ENCODE peak calls at places on chromosomes 3 and 15, in nine cellular contexts. J, A, V, S, F, N, W, I and K are unnamed samples.

GRCh38 chr3:19970289-19970688 is 23.4 kb downstream of the RAB5A start:
- DNase-seq in N (no peak), S (no peak), A (no peak), W (no peak), J (no peak), I (no peak), V (no peak), F (no peak), K (no peak)

GRCh38 chr15:47422901-47423300 is 294.4 kb upstream of the SEMA6D start:
- DNase-seq in A (no peak), N (no peak), W (no peak), I (no peak), V (no peak), S (no peak), F (no peak), J (no peak), K (no peak)

GRCh38 chr3:161395115-161395514 is 23.8 kb upstream of the SPTSSB start:
- DNase-seq in S (no peak), F (no peak), N (no peak), I (no peak), J (peak), A (no peak), V (no peak), W (no peak), K (no peak)

GRCh38 chr3:64924961-64925360 is 237.2 kb upstream of the ADAMTS9 start:
- DNase-seq in S (no peak), I (no peak), F (no peak), V (no peak), N (no peak), J (no peak), A (no peak), W (no peak), K (no peak)

GRCh38 chr3:86988235-86988634 is 2.7 kb downstream of the VGLL3 start:
- DNase-seq in I (no peak), S (no peak), W (no peak), F (no peak), J (no peak), N (no peak), V (no peak), A (no peak), K (no peak)

GRCh38 chr3:4660936-4661335 is 167.8 kb downstream of the ITPR1 start:
- DNase-seq in A (no peak), J (no peak), S (no peak), F (no peak), V (no peak), N (no peak), I (no peak), W (no peak), K (no peak)

GRCh38 chr3:193040836-193041672 is 123.4 kb upstream of the MB21D2 start:
- DNase-seq in A (peak), V (peak), W (no peak), J (peak), I (no peak), F (peak), N (no peak), S (no peak), K (no peak)

GRCh38 chr3:32421991-32422859 is 30.6 kb downstream of the CMTM7 start:
- DNase-seq in N (no peak), J (no peak), V (no peak), I (no peak), S (peak), A (peak), W (peak), F (peak), K (no peak)

GRCh38 chr3:141767062-141767461 is 3.9 kb downstream of the GRK7 start:
- DNase-seq in A (no peak), N (no peak), F (no peak), V (no peak), I (no peak), J (no peak), W (no peak), S (no peak), K (no peak)

GRCh38 chr3:11379824-11380281 is 107.7 kb downstream of the ATG7 start:
- DNase-seq in V (no peak), I (no peak), J (no peak), N (no peak), S (no peak), W (no peak), F (no peak), A (no peak), K (no peak)

GRCh38 chr15:48978638-48979037 is 14.9 kb upstream of the SHC4 start:
- DNase-seq in S (no peak), V (no peak), W (no peak), J (no peak), I (no peak), N (no peak), F (no peak), A (no peak), K (no peak)

GRCh38 chr3:144771401-144771870 is 799.8 kb downstream of the DIPK2A start:
- DNase-seq in F (no peak), A (peak), N (no peak), I (no peak), J (no peak), V (no peak), S (no peak), W (no peak), K (no peak)

GRCh38 chr3:5217824-5218595 is 30.5 kb downstream of the EDEM1 start:
- DNase-seq in J (no peak), S (no peak), A (no peak), N (no peak), I (no peak), V (no peak), F (no peak), W (no peak), K (no peak)

GRCh38 chr3:23633261-23633960 is 172.3 kb upstream of the UBE2E1 start:
- DNase-seq in I (no peak), V (no peak), A (no peak), J (no peak), N (no peak), W (no peak), S (no peak), F (no peak), K (no peak)